ENCODE peak calls at places on chromosome 21, in ten cellular contexts. A is AG09319; U is EL; V is endothelial cell; Q is GM04504; B is 8988T; M is natural killer cell treated with Interleukin-12 subunit alpha and Interleukin-12 subunit beta and Interleukin-15 and Interleukin-18, amount 100 ng/mL, for 72 hours; Z is iPS-NIHi11; W is mucosa of gallbladder; H is NCI-H510A. R is an unnamed sample.
A peak's percentile ranks its signal among the peaks of the same experiment; 100 is the strongest.

GRCh38 chr21:31336739-31337040 is 7.4 kb downstream of the TIAM1 start:
- DNase-seq in U (no peak), H (no peak), Q (no peak), B (no peak), A (no peak), M (no peak), V (no peak), W (no peak), Z (no peak), R (no peak)

GRCh38 chr21:25572895-25573310 is 34.4 kb downstream of the MRPL39 start:
- DNase-seq in W (no peak), M (no peak), B (no peak), U (no peak), V (no peak), A (no peak), Q (no peak), Z (no peak), H (no peak), R (peak; percentile 6)

GRCh38 chr21:45209046-45209445 is 78.6 kb downstream of the POFUT2 start:
- DNase-seq in Z (no peak), H (no peak), B (no peak), W (no peak), A (no peak), V (no peak), U (peak; percentile 72), M (no peak), Q (peak; percentile 24), R (peak; percentile 71)

GRCh38 chr21:31354604-31355443 is 10.8 kb upstream of the TIAM1 start:
- DNase-seq in Q (no peak), W (peak; percentile 73), B (no peak), H (no peak), Z (no peak), V (no peak), U (peak; percentile 68), A (no peak), M (peak; percentile 88), R (peak; percentile 78)

GRCh38 chr21:17726047-17726446 is 93.1 kb downstream of the C21orf91 start:
- DNase-seq in V (no peak), B (peak; percentile 19), Z (peak; percentile 47), A (no peak), M (no peak), Q (no peak), U (no peak), H (no peak), W (no peak), R (peak; percentile 7)

GRCh38 chr21:33078907-33079582 is 9.1 kb downstream of the OLIG1 start:
- DNase-seq in U (peak; percentile 68), H (no peak), M (peak; percentile 80), A (no peak), W (no peak), V (no peak), B (no peak), Z (no peak), Q (peak; percentile 17), R (peak; percentile 14)

GRCh38 chr21:21200103-21200938 is 202.1 kb downstream of the NCAM2 start:
- DNase-seq in B (peak; percentile 19), W (peak; percentile 37), M (peak; percentile 76), V (no peak), Q (peak; percentile 91), Z (no peak), A (peak; percentile 91), U (peak; percentile 98), H (no peak), R (peak; percentile 99)

GRCh38 chr21:32276671-32277070 is 2.2 kb downstream of the MIS18A start:
- DNase-seq in W (no peak), H (no peak), B (no peak), A (no peak), Z (no peak), U (no peak), V (no peak), Q (no peak), M (no peak), R (no peak)

GRCh38 chr21:42117229-42118048 is 46.3 kb downstream of the UMODL1 start:
- DNase-seq in M (no peak), V (peak; percentile 81), Z (peak; percentile 83), H (peak; percentile 25), U (peak; percentile 70), Q (peak; percentile 57), B (peak; percentile 61), A (peak; percentile 54), W (peak; percentile 76), R (peak; percentile 82)

R was measured in fibroblast of pulmonary artery.